ENCODE peak calls at places on chromosomes 11 and 22, in five cellular contexts. T is epithelial cell of esophagus; Q is choroid plexus epithelial cell; N is CD8-positive, alpha-beta T cell; J is body of pancreas. V is an unnamed sample.

GRCh38 chr11:68750197-68750987 is 928 bp downstream of the TESMIN start:
- DNase-seq in T (peak; percentile 7), Q (no peak), N (peak; percentile 36), J (no peak), V (peak; percentile 18)

GRCh38 chr11:123454060-123454651 is 24.1 kb downstream of the GRAMD1B start:
- DNase-seq in Q (no peak), T (peak; percentile 80), J (no peak), N (peak; percentile 62), V (no peak)

GRCh38 chr11:3808846-3809623 is 675 bp downstream of the PGAP2 start:
- DNase-seq in N (peak; percentile 66), J (peak; percentile 67), T (peak; percentile 82), Q (peak; percentile 77), V (no peak)

GRCh38 chr11:8013833-8014232 is 26.7 kb downstream of the EIF3F start:
- DNase-seq in N (no peak), J (no peak), Q (no peak), T (no peak), V (no peak)

GRCh38 chr11:78000193-78000592 is 5.7 kb upstream of the INTS4 start:
- DNase-seq in T (peak; percentile 72), J (peak; percentile 78), Q (peak; percentile 89), N (peak; percentile 44), V (peak; percentile 45)

GRCh38 chr11:127049486-127049885 is 48.9 kb upstream of the KIRREL3 start:
- DNase-seq in Q (no peak), J (no peak), N (no peak), T (no peak), V (no peak)

GRCh38 chr22:43995057-43995685 is 28.9 kb upstream of the PARVB start:
- DNase-seq in N (no peak), J (no peak), Q (no peak), T (no peak), V (no peak)

GRCh38 chr22:23373601-23374000 is 193.3 kb downstream of the BCR start:
- DNase-seq in J (no peak), T (no peak), N (no peak), Q (no peak), V (no peak)

GRCh38 chr22:48760481-48761238 is 1067.0 kb downstream of the BRD1 start:
- DNase-seq in T (no peak), J (no peak), Q (no peak), N (no peak), V (peak; percentile 0)

DNA sequence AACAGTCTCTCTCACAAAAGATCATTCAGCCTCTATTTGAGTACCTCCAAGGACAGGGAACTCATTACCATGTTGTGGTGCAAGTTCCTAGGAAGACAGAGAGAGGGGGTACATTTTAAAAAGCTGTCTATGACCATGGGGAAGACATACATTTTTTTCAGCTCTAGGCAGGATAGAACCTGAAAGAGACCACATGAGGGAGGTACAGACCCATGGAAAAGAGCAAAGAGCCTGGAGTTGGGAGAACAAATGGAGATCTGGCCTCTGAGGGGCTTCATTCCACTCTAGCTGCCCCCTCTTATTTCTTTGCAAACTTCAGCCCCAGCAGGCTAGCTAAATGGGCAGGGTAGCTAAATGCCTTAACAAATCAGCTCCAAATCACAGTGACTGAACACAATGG is 36.3 kb downstream of the KCNC1 start:
- DNase-seq in J (no peak), N (no peak), T (peak; percentile 17), Q (peak; percentile 41), V (no peak)
- TF ChIP-seq CTCF in J (no peak), N (no peak), T (peak; percentile 55), Q (peak; percentile 55), V (no peak)

GRCh38 chr11:117595440-117595839 is 201.6 kb downstream of the DSCAML1 start:
- DNase-seq in N (no peak), J (no peak), T (no peak), Q (no peak), V (no peak)
- TF ChIP-seq CTCF in N (no peak), J (no peak), T (no peak), Q (no peak), V (no peak)

DNA sequence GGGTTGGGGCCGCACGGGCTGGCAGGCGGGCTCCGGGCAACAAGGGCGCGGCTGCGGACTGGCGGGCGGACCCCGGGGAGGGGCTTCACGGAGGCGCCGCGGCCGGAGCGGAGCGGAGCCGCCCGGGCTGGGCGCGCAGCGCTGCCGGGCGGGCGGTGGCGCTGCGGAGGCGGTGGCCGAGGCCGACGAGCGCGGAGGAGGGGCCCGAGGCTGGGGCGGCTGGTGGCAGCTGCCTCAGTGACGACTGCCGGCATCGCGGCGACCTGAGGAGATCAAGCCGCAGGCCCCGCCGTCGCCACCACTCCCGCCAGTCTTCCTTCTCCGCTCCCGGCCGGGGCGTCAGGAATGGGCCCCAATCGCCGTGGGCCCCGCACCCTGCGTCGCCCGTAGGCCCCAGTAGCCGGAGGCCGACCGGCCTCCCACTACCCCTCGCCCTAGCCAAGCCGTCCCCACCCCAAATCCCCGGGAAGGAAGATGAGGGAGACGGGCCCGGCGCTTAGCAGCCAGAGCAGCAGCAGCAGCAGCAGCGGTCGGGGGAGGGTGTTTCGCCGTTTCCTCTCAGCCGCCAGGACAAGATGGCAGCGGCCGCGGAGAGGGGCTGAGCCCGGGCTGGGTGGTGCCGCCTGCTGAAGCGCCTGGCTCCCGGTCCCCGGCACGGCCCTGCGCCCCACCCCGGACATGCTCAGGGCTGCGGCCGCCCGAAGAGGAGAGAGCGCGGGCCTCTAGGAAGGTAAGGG is at the start of gene HIPK3:
- DNase-seq in N (peak; percentile 68), T (peak; percentile 77), Q (peak; percentile 76), J (peak; percentile 87), V (peak; percentile 73)
- TF ChIP-seq CTCF in N (peak; percentile 15), T (no peak), Q (no peak), J (peak; percentile 76), V (peak; percentile 45)

GRCh38 chr22:18078329-18079041 is 695 bp downstream of the PEX26 start:
- DNase-seq in Q (peak; percentile 30), J (peak; percentile 64), T (peak; percentile 60), N (peak; percentile 33), V (no peak)
- TF ChIP-seq CTCF in Q (no peak), J (no peak), T (no peak), N (no peak), V (peak; percentile 20)